ENCODE peak calls at places on chromosomes 16 and 17, in six cellular contexts. T, O, A, S, R and Q are unnamed samples.

GRCh38 chr16:80583466-80583865 is 42.7 kb downstream of the DYNLRB2 start:
- DNase-seq in T (no peak), O (no peak), A (peak; percentile 78), S (no peak), R (no peak), Q (no peak)

GRCh38 chr17:77736207-77736600 is 222.3 kb upstream of the TNRC6C start:
- DNase-seq in T (no peak), O (peak; percentile 32), A (no peak), S (no peak), R (no peak), Q (no peak)

GRCh38 chr16:10683160-10683559 is 11.6 kb downstream of the TEKT5 start:
- DNase-seq in T (no peak), O (no peak), A (no peak), S (no peak), R (no peak), Q (no peak)

GRCh38 chr17:78991906-78992532 is 12.3 kb upstream of the LGALS3BP start:
- DNase-seq in T (no peak), O (no peak), A (no peak), S (no peak), R (no peak), Q (no peak)

GRCh38 chr16:73569266-73569665 is 521.3 kb upstream of the ZFHX3 start:
- DNase-seq in T (no peak), O (no peak), A (no peak), S (no peak), R (no peak), Q (no peak)

GRCh38 chr16:24908716-24909115 is 63.0 kb downstream of the SLC5A11 start:
- DNase-seq in T (no peak), O (no peak), A (no peak), S (no peak), R (no peak), Q (no peak)

GRCh38 chr16:13835357-13835756 is 84.6 kb upstream of the ERCC4 start:
- DNase-seq in T (no peak), O (no peak), A (no peak), S (no peak), R (no peak), Q (no peak)

GRCh38 chr17:31134526-31134925 is 39.7 kb downstream of the NF1 start:
- DNase-seq in T (no peak), O (no peak), A (no peak), S (no peak), R (no peak), Q (no peak)

GRCh38 chr17:52790359-52790955 is 631.9 kb upstream of the CA10 start:
- DNase-seq in T (no peak), O (no peak), A (no peak), S (no peak), R (no peak), Q (no peak)

GRCh38 chr17:151886-152859 is 14.8 kb downstream of the SCGB1C2 start:
- DNase-seq in T (no peak), O (no peak), A (no peak), S (no peak), R (no peak), Q (no peak)

GRCh38 chr17:22443061-22443460 is 750.7 kb downstream of the KCNJ18 start:
- DNase-seq in T (no peak), O (no peak), A (no peak), S (no peak), R (no peak), Q (no peak)

GRCh38 chr16:67246081-67246944 is 968 bp downstream of the FHOD1 start:
- DNase-seq in T (peak; percentile 35), O (peak; percentile 53), A (peak; percentile 87), S (peak; percentile 48), R (peak; percentile 25), Q (no peak)

GRCh38 chr17:81685108-81685507 is 1.3 kb downstream of the HGS start:
- DNase-seq in T (no peak), O (no peak), A (no peak), S (no peak), R (no peak), Q (peak; percentile 40)

GRCh38 chr16:1543085-1543896 is 9.8 kb downstream of the TMEM204 start:
- DNase-seq in T (peak; percentile 37), O (no peak), A (peak; percentile 63), S (no peak), R (peak; percentile 26), Q (peak; percentile 49)

GRCh38 chr17:76501018-76501826 is at the start of gene RHBDF2:
- DNase-seq in T (peak; percentile 97), O (peak; percentile 61), A (peak; percentile 99), S (peak; percentile 74), R (peak; percentile 90), Q (peak; percentile 93)

GRCh38 chr17:42337442-42337841 is 49.1 kb downstream of the STAT5A start:
- DNase-seq in T (no peak), O (no peak), A (peak; percentile 82), S (no peak), R (peak; percentile 61), Q (peak; percentile 36)

GRCh38 chr17:57009737-57010445 is 32.0 kb downstream of the SCPEP1 start:
- DNase-seq in T (peak; percentile 27), O (peak; percentile 49), A (peak; percentile 71), S (peak; percentile 51), R (peak; percentile 7), Q (peak; percentile 8)

GRCh38 chr17:44345497-44346026 is 460 bp downstream of the GRN start:
- DNase-seq in T (no peak), O (peak; percentile 64), A (peak; percentile 71), S (peak; percentile 58), R (no peak), Q (peak; percentile 26)

GRCh38 chr17:73458191-73458590 is 146.4 kb upstream of the CDC42EP4 start:
- DNase-seq in T (no peak), O (no peak), A (no peak), S (no peak), R (no peak), Q (no peak)

GRCh38 chr16:77143364-77143763 is 47.6 kb upstream of the MON1B start:
- DNase-seq in T (no peak), O (no peak), A (no peak), S (no peak), R (no peak), Q (no peak)

GRCh38 chr17:64103751-64104364 is 26.1 kb downstream of the ERN1 start:
- DNase-seq in T (no peak), O (no peak), A (no peak), S (no peak), R (no peak), Q (no peak)

GRCh38 chr17:31869031-31869430 is 10.0 kb upstream of the COPRS start:
- DNase-seq in T (no peak), O (no peak), A (no peak), S (no peak), R (no peak), Q (no peak)

GRCh38 chr16:65846210-65846602 is 520.3 kb upstream of the CDH5 start:
- DNase-seq in T (no peak), O (no peak), A (no peak), S (no peak), R (no peak), Q (no peak)

GRCh38 chr16:81500833-81501521 is 56.4 kb downstream of the CMIP start:
- DNase-seq in T (no peak), O (no peak), A (no peak), S (no peak), R (no peak), Q (no peak)

GRCh38 chr17:68301438-68301959 is 10.2 kb downstream of the ARSG start:
- DNase-seq in T (no peak), O (no peak), A (no peak), S (no peak), R (no peak), Q (no peak)

GRCh38 chr17:74216505-74216904 is 3.1 kb downstream of the TTYH2 start:
- DNase-seq in T (no peak), O (no peak), A (no peak), S (no peak), R (no peak), Q (no peak)

GRCh38 chr17:60173304-60173807 is 23.6 kb downstream of the CA4 start:
- DNase-seq in T (no peak), O (peak; percentile 8), A (no peak), S (no peak), R (no peak), Q (no peak)

GRCh38 chr16:66357523-66357928 is 9.0 kb upstream of the CDH5 start:
- DNase-seq in T (no peak), O (peak; percentile 19), A (no peak), S (peak; percentile 30), R (no peak), Q (no peak)

GRCh38 chr17:79749156-79749815 is 18.5 kb downstream of the ENPP7 start:
- DNase-seq in T (no peak), O (no peak), A (no peak), S (no peak), R (no peak), Q (no peak)

GRCh38 chr17:41547921-41548843 is 20.1 kb upstream of the KRT19 start:
- DNase-seq in T (peak; percentile 50), O (no peak), A (peak; percentile 73), S (no peak), R (no peak), Q (peak; percentile 62)

GRCh38 chr16:66360624-66361324 is 5.7 kb upstream of the CDH5 start:
- DNase-seq in T (no peak), O (no peak), A (no peak), S (no peak), R (no peak), Q (no peak)